ENCODE peak calls at places on chromosomes 12 and 14, in seven cellular contexts. L is right lobe of liver, Z is mammary epithelial cell, G is H1, I is keratinocyte, U is astrocyte of the spinal cord, M is fibroblast of villous mesenchyme. V is an unnamed sample.

GRCh38 chr12:226401-226800 is 12.4 kb upstream of the SLC6A12 start:
- DNase-seq in L (no peak), Z (no peak), G (no peak), I (no peak), U (no peak), M (no peak), V (no peak)

GRCh38 chr12:12807970-12808702 is 5.0 kb upstream of the DDX47 start:
- DNase-seq in L (no peak), Z (no peak), G (no peak), I (no peak), U (peak), M (peak), V (peak)

GRCh38 chr12:96806272-96806671 is 100.8 kb upstream of the NEDD1 start:
- DNase-seq in L (no peak), Z (no peak), G (no peak), I (no peak), U (no peak), M (no peak), V (no peak)

GRCh38 chr12:85833558-85833957 is 2.7 kb downstream of the RASSF9 start:
- DNase-seq in L (no peak), Z (no peak), G (no peak), I (no peak), U (no peak), M (no peak), V (no peak)

GRCh38 chr12:8844665-8845064 is 22.2 kb downstream of the A2ML1 start:
- DNase-seq in L (peak), Z (no peak), G (no peak), I (no peak), U (peak), M (peak), V (peak)

GRCh38 chr14:80669416-80669815 is 272.1 kb downstream of the CEP128 start:
- DNase-seq in L (no peak), Z (no peak), G (no peak), I (no peak), U (peak), M (no peak), V (peak)

GRCh38 chr14:25753130-25753529 is 703.2 kb upstream of the STXBP6 start:
- DNase-seq in L (no peak), Z (no peak), G (no peak), I (no peak), U (no peak), M (no peak), V (no peak)

GRCh38 chr12:15526033-15526432 is 203.7 kb downstream of the PTPRO start:
- DNase-seq in L (no peak), Z (peak), G (no peak), I (no peak), U (no peak), M (no peak), V (no peak)

GRCh38 chr12:107436376-107436775 is 249.2 kb upstream of the PWP1 start:
- DNase-seq in L (no peak), Z (peak), G (no peak), I (peak), U (peak), M (peak), V (peak)

GRCh38 chr12:67885370-67886169 is 103.7 kb upstream of the IFNG-AS1 start:
- DNase-seq in L (no peak), Z (no peak), G (no peak), I (no peak), U (peak), M (no peak), V (peak)

GRCh38 chr12:12941450-12942350 is 10.3 kb downstream of the GPRC5D start:
- DNase-seq in L (no peak), Z (no peak), G (no peak), I (no peak), U (no peak), M (no peak), V (no peak)

GRCh38 chr12:39186744-39187143 is 256.2 kb downstream of the KIF21A start:
- DNase-seq in L (no peak), Z (no peak), G (no peak), I (no peak), U (no peak), M (no peak), V (no peak)

GRCh38 chr12:96368233-96368632 is 32.0 kb downstream of the CDK17 start:
- DNase-seq in L (no peak), Z (peak), G (no peak), I (no peak), U (peak), M (no peak), V (no peak)

GRCh38 chr14:29814153-29815057 is 113.2 kb downstream of the PRKD1 start:
- DNase-seq in L (no peak), Z (no peak), G (no peak), I (no peak), U (peak), M (no peak), V (peak)

GRCh38 chr12:68565391-68565903 is 45.3 kb upstream of the RAP1B start:
- DNase-seq in L (no peak), Z (peak), G (no peak), I (no peak), U (peak), M (peak), V (peak)

GRCh38 chr12:6652391-6652790 is 5.2 kb upstream of the ACRBP start:
- DNase-seq in L (no peak), Z (no peak), G (no peak), I (no peak), U (no peak), M (no peak), V (no peak)

GRCh38 chr14:104546021-104546491 is 33.5 kb upstream of the C14orf180 start:
- DNase-seq in L (peak), Z (no peak), G (no peak), I (no peak), U (no peak), M (no peak), V (no peak)

GRCh38 chr12:54974281-54974680 is 10.3 kb downstream of the TESPA1 start:
- DNase-seq in L (no peak), Z (no peak), G (no peak), I (no peak), U (no peak), M (no peak), V (no peak)

GRCh38 chr14:102316048-102316745 is 3.3 kb upstream of the ZNF839 start:
- DNase-seq in L (no peak), Z (peak), G (no peak), I (no peak), U (no peak), M (peak), V (peak)

GRCh38 chr14:100159865-100160533 is 554 bp upstream of the DEGS2 start:
- DNase-seq in L (no peak), Z (no peak), G (no peak), I (no peak), U (no peak), M (no peak), V (no peak)

GRCh38 chr12:66600805-66601392 is 78.0 kb downstream of the GRIP1 start:
- DNase-seq in L (no peak), Z (no peak), G (no peak), I (no peak), U (no peak), M (no peak), V (no peak)

GRCh38 chr12:607541-608001 is 55.7 kb downstream of the NINJ2 start:
- DNase-seq in L (peak), Z (peak), G (no peak), I (no peak), U (no peak), M (no peak), V (peak)

GRCh38 chr14:21070083-21070609 is at the start of gene ARHGEF40:
- DNase-seq in L (peak), Z (no peak), G (no peak), I (no peak), U (peak), M (peak), V (peak)

GRCh38 chr14:49593016-49593415 is 5.7 kb upstream of the LRR1 start:
- DNase-seq in L (no peak), Z (no peak), G (no peak), I (no peak), U (peak), M (peak), V (peak)
- TF ChIP-seq CTCF in L (no peak), Z (no peak), G (no peak), I (no peak), U (no peak), M (no peak), V (peak)

GRCh38 chr14:38248629-38249028 is 7.3 kb downstream of the CLEC14A start:
- DNase-seq in L (no peak), Z (no peak), G (no peak), I (no peak), U (no peak), M (no peak), V (no peak)

GRCh38 chr14:38252066-38252710 is 3.7 kb downstream of the CLEC14A start:
- DNase-seq in L (no peak), Z (no peak), G (no peak), I (no peak), U (no peak), M (no peak), V (no peak)

GRCh38 chr14:38255408-38255672 is 553 bp downstream of the CLEC14A start:
- DNase-seq in L (peak), Z (no peak), G (no peak), I (no peak), U (peak), M (no peak), V (peak)

GRCh38 chr14:38254565-38255407 is 1.1 kb downstream of the CLEC14A start:
- DNase-seq in L (no peak), Z (no peak), G (peak), I (no peak), U (peak), M (peak), V (peak)

GRCh38 chr14:38250316-38250715 is 5.6 kb downstream of the CLEC14A start:
- DNase-seq in L (no peak), Z (no peak), G (no peak), I (no peak), U (no peak), M (no peak), V (no peak)
- H3K4me3 ChIP-seq in L (no peak), Z (no peak), G (no peak), I (no peak), U (no peak), M (no peak), V (no peak)

DNA sequence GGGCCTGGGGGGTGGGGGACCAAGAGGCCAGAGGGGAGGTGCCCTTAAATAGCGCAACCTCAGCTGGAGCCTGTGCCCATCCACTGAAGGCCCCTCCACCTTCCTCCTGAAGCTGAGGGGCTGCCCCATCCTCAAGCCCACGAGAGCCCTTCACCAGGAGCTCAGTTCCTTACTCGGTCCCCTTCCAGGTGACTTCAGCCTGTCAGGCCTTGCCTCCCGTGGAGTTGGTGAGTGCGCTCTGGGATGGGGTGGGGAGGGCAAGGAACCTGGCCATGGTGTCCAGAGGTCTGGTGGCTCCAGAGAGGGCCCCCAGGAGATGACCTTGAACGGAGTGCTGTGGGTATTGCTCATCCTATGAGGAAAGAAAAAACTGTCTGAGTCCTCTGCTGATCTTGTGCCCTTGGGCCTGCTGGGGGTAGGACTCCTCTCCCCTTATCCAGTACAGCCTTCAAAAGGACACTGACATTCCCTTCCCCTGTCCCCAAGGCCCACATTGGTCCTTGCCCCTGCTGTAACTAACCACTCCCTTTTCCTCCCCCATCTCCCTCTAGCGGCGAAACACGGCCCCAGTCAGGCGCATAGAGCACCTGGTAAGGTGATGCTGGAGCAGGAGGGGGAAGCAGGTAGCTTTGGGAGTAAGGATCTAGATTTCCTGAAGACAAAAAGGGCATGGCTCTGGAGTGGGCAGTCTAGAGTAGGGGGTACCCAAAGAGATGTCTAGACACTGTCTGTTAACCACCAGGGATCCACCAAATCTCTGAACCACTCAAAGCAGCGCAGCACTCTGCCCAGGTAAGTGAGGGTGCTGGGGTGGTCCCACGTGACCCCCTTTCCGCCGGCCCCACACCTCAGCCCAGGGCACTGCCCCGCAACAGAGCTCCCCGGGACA is 3.6 kb downstream of the TNS2 start:
- DNase-seq in L (no peak), Z (peak), G (no peak), I (no peak), U (no peak), M (no peak), V (peak)
- TF ChIP-seq CTCF in L (peak), Z (peak), G (peak), I (no peak), U (peak), M (peak), V (peak)

GRCh38 chr12:47396902-47397663 is 308.7 kb downstream of the RPAP3 start:
- DNase-seq in L (no peak), Z (no peak), G (no peak), I (no peak), U (no peak), M (no peak), V (no peak)

GRCh38 chr12:47391566-47391965 is 311.8 kb upstream of the AMIGO2 start:
- DNase-seq in L (no peak), Z (no peak), G (no peak), I (no peak), U (no peak), M (no peak), V (no peak)

GRCh38 chr12:47393403-47393790 is 312.4 kb downstream of the RPAP3 start:
- DNase-seq in L (no peak), Z (no peak), G (no peak), I (no peak), U (no peak), M (no peak), V (peak)

GRCh38 chr12:47397664-47398281 is 308.1 kb downstream of the RPAP3 start:
- DNase-seq in L (no peak), Z (peak), G (no peak), I (peak), U (peak), M (peak), V (peak)

GRCh38 chr12:47394070-47394469 is 311.8 kb downstream of the RPAP3 start:
- DNase-seq in L (no peak), Z (no peak), G (no peak), I (no peak), U (no peak), M (no peak), V (no peak)
- H3K4me3 ChIP-seq in L (no peak), Z (no peak), G (no peak), I (no peak), U (no peak), M (no peak), V (no peak)

GRCh38 chr12:50056629-50056976 is 793 bp upstream of the ASIC1 start:
- DNase-seq in L (no peak), Z (no peak), G (no peak), I (no peak), U (no peak), M (no peak), V (no peak)

GRCh38 chr12:50055831-50056628 is 1.4 kb upstream of the ASIC1 start:
- DNase-seq in L (peak), Z (peak), G (no peak), I (no peak), U (peak), M (peak), V (peak)

GRCh38 chr12:50057896-50058670 is 687 bp downstream of the ASIC1 start:
- DNase-seq in L (peak), Z (no peak), G (no peak), I (no peak), U (no peak), M (no peak), V (no peak)

GRCh38 chr12:50058743-50059312 is 1.4 kb downstream of the ASIC1 start:
- DNase-seq in L (peak), Z (no peak), G (no peak), I (no peak), U (no peak), M (no peak), V (no peak)

DNA sequence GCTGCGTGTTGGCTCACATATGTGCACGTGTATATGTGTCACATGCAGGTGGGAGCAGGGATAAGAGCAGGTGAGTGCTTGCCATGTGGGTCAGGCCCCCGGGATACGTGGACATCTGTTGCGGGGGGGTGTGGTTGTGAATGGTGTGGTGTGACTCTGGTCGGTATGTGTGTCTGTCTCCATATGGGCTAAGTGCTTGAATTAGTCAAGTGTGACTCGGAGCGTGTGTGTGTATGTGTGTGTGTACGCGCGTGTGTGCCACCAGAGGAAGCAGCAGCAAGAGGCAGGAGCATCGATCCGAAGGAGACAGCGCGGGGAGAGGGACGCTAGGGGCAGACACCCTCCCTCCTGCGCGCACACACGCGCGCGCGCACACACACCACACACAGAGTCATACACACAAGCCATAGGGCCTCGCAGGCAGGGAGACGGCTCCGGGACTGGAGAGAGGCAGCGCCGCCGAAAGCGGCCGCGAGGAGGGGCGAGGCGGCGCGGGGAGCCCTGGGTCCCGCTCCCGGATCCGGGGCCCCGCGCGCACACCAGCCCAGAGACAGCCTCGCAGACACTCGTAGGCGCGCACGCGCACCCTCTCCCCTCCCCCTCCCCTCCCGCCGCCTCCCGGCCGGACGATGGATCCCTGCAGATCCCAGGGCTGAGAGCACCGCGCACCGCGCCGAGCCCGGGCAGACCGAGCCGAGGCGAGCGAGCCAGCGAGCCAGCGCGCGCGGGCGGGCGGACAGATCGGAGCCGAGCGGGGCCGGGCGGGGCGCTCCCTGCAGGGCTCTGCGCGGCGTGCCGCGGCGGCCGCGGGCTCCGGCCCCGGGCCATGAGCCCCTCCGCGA is at the start of gene ASIC1:
- DNase-seq in L (peak), Z (peak), G (no peak), I (peak), U (peak), M (peak), V (peak)
- TF ChIP-seq CTCF in L (no peak), Z (no peak), G (no peak), I (peak), U (no peak), M (peak), V (no peak)

GRCh38 chr12:3184485-3184884 is 107.3 kb downstream of the TSPAN9 start:
- DNase-seq in L (peak), Z (no peak), G (no peak), I (no peak), U (no peak), M (no peak), V (no peak)
- H3K4me3 ChIP-seq in L (no peak), Z (no peak), G (no peak), I (no peak), U (no peak), M (no peak), V (no peak)

DNA sequence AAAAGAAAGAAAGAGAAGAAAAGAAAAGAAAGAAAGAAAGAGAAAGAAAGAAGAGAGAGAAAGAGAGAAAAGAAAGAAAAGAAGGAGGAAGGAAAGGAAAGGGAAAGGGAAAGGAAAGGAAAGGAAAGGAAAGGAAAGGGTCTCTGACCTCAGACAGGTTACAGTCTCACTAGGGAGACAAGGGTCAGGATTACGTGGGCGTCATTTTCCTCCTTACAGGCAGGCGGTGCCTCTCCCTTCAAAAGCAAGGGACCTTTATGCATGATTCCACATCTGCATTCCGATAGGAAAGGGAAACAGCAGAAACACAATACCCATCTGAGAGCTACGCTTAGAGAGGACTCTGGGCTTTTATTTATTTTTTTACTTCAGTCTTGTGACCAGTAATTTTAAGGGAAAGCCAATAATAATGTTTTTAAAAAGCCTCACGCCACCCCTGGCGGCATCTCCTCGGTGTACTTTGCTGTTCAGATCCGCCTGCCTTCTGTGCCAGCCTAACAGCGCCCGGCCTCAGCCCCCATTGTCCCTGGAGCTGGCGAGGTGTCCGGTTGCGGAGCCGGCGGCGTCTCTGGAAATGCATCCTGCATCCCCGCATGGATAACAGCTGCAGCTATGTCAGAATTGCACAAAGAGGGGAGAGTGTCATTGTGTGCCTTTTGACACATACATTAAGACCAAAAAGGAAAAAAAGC is 882 bp upstream of the HIP1R start:
- DNase-seq in L (no peak), Z (peak), G (peak), I (no peak), U (peak), M (peak), V (peak)
- TF ChIP-seq CTCF in L (peak), Z (no peak), G (no peak), I (peak), U (no peak), M (peak), V (peak)

DNA sequence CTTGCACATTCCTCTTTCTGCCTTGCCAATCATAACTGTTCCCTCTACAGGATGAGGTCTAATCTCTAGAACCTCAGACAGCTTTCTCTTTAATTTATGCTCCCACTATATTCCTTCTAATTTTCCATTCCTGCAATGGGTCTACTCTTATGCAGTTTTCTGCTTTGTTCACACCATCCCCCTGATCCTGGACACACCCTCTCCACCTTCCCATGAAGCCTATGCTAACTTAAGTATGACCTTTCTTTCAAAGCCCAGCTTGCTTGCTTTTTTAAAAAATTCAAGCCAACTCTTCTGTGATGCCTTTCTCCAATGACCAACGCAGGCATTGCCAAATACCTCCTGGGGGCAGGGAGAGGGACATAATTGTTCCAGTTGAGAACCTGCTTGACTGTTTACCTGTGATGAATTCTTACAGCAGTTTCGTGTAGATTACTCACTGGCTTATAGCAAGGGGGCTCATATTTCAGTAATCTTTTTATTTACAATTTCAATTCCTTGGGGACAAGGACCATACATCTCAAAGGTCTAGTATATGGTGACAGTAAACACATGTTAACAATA is 7.8 kb downstream of the SLC38A1 start:
- DNase-seq in L (no peak), Z (peak), G (no peak), I (no peak), U (no peak), M (no peak), V (no peak)
- H3K4me3 ChIP-seq in L (no peak), Z (no peak), G (no peak), I (no peak), U (no peak), M (no peak), V (no peak)